ENCODE peak calls at places on chromosomes 13 and 19, in seven cellular contexts. L, U, B, T, C, N and Z are unnamed samples.

GRCh38 chr13:104571161-104571889 is 1505.1 kb upstream of the SLC10A2 start:
- DNase-seq in L (peak; percentile 82), U (peak; percentile 46), B (peak; percentile 75), T (peak; percentile 51), C (peak; percentile 83), N (peak; percentile 94), Z (peak; percentile 90)

GRCh38 chr13:24011266-24011665 is 114.0 kb upstream of the C1QTNF9B start:
- DNase-seq in L (no peak), U (no peak), B (no peak), T (no peak), C (no peak), N (peak; percentile 21), Z (no peak)

GRCh38 chr19:28793391-28794168 is 419.4 kb downstream of the UQCRFS1 start:
- DNase-seq in L (no peak), U (peak; percentile 7), B (peak; percentile 52), T (peak; percentile 6), C (no peak), N (no peak), Z (peak; percentile 36)

GRCh38 chr13:39603424-39603947 is 493 bp upstream of the LHFPL6 start:
- DNase-seq in L (peak; percentile 24), U (no peak), B (peak; percentile 41), T (no peak), C (peak; percentile 78), N (peak; percentile 83), Z (peak; percentile 72)

GRCh38 chr19:48565090-48565489 is 13.1 kb downstream of the SULT2B1 start:
- DNase-seq in L (peak; percentile 83), U (no peak), B (no peak), T (no peak), C (peak; percentile 87), N (peak; percentile 90), Z (no peak)

GRCh38 chr13:98389319-98389718 is 187.6 kb downstream of the STK24 start:
- DNase-seq in L (peak; percentile 18), U (no peak), B (no peak), T (no peak), C (no peak), N (no peak), Z (no peak)

GRCh38 chr13:106520205-106521004 is 15.1 kb downstream of the EFNB2 start:
- DNase-seq in L (peak; percentile 56), U (no peak), B (no peak), T (no peak), C (peak; percentile 51), N (no peak), Z (no peak)

GRCh38 chr13:49298903-49299605 is 51.3 kb downstream of the CDADC1 start:
- DNase-seq in L (no peak), U (no peak), B (no peak), T (no peak), C (no peak), N (no peak), Z (peak; percentile 46)

GRCh38 chr13:111404746-111405145 is 84.3 kb downstream of the TEX29 start:
- DNase-seq in L (no peak), U (no peak), B (no peak), T (no peak), C (no peak), N (no peak), Z (no peak)

GRCh38 chr19:32910094-32910493 is 40.5 kb upstream of the SLC7A9 start:
- DNase-seq in L (no peak), U (no peak), B (no peak), T (no peak), C (no peak), N (no peak), Z (no peak)

GRCh38 chr13:97274782-97275252 is 52.7 kb downstream of the MBNL2 start:
- DNase-seq in L (peak; percentile 87), U (no peak), B (no peak), T (no peak), C (peak; percentile 83), N (peak; percentile 72), Z (no peak)

GRCh38 chr13:97720881-97721280 is 232.6 kb upstream of the IPO5 start:
- DNase-seq in L (no peak), U (no peak), B (no peak), T (no peak), C (no peak), N (peak; percentile 76), Z (no peak)

GRCh38 chr13:96053003-96053703 is at the start of gene UGGT2:
- DNase-seq in L (peak; percentile 94), U (peak; percentile 59), B (peak; percentile 91), T (peak; percentile 76), C (peak; percentile 96), N (peak; percentile 97), Z (peak; percentile 89)

GRCh38 chr13:110685305-110685704 is 20.6 kb downstream of the CARS2 start:
- DNase-seq in L (peak; percentile 44), U (no peak), B (no peak), T (no peak), C (peak; percentile 25), N (peak; percentile 81), Z (no peak)

GRCh38 chr13:29369060-29369743 is 226.3 kb downstream of the SLC7A1 start:
- DNase-seq in L (peak; percentile 34), U (no peak), B (peak; percentile 36), T (peak; percentile 50), C (peak; percentile 48), N (peak; percentile 84), Z (peak; percentile 68)

GRCh38 chr13:106234656-106235055 is 300.8 kb downstream of the EFNB2 start:
- DNase-seq in L (no peak), U (no peak), B (no peak), T (no peak), C (no peak), N (no peak), Z (no peak)

GRCh38 chr13:109843695-109844094 is 57.3 kb upstream of the IRS2 start:
- DNase-seq in L (no peak), U (no peak), B (no peak), T (no peak), C (no peak), N (no peak), Z (no peak)

GRCh38 chr13:103403148-103403740 is 337.0 kb upstream of the SLC10A2 start:
- DNase-seq in L (no peak), U (no peak), B (no peak), T (no peak), C (no peak), N (peak; percentile 4), Z (no peak)

GRCh38 chr13:107842562-107843180 is 372.7 kb downstream of the LIG4 start:
- DNase-seq in L (peak; percentile 58), U (no peak), B (no peak), T (no peak), C (peak; percentile 72), N (peak; percentile 3), Z (peak; percentile 71)

GRCh38 chr19:8525401-8525684 is 11.4 kb upstream of the ZNF414 start:
- DNase-seq in L (no peak), U (peak; percentile 100), B (no peak), T (peak; percentile 100), C (no peak), N (no peak), Z (no peak)
- H2BK120ac ChIP-seq in L (peak overlapping the region; percentile 41), U (no peak overlapping the region), B (no peak overlapping the region), T (no peak overlapping the region), C (peak overlapping the region; percentile 35), N (no peak overlapping the region), Z (no peak overlapping the region)

DNA sequence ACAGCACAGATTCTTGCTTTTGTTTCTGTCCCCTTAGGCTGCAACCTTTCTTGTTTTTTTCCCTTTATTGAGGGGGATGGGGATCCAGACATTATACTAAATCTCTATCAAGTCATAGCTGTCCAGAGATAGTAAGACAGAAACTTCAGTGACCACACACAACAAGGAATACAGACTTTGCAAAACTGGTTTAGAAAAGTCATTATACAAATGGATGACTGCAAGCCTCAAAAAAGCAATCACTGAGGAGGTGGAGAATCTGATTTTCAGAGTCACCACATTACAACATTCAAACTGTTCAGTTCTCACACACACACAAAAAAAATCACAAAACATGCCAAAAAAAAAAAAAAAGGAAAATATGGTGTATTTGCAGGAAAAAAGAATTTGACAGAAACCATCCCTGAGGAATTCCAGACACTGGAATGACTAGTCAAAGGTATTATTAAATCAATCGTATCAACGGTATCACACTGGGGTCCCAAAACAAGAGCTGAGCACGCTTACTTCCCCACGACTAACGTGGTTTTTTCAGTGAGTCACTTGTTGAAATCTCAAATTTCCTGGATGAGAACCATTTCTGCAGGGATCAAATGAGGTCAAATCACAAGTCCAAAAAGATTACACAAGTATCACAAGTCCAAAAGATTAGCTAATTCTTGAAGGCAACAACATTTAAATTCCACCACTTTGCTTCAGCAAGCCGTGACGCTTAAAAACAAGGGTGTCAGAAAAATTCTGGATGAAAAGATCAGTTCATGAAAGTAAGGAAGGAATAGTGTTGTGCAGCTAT is 41.2 kb downstream of the USP12 start:
- DNase-seq in L (peak; percentile 76), U (no peak), B (no peak), T (no peak), C (no peak), N (peak; percentile 40), Z (no peak)
- H3K27ac ChIP-seq in L (no peak overlapping the region), U (no peak overlapping the region), B (peak overlapping the region; percentile 18), T (no peak overlapping the region), C (no peak overlapping the region), N (no peak overlapping the region), Z (no peak overlapping the region)

GRCh38 chr13:79481685-79482052 is 714 bp downstream of the NDFIP2 start:
- DNase-seq in L (no peak), U (no peak), B (no peak), T (no peak), C (no peak), N (peak; percentile 51), Z (no peak)

GRCh38 chr13:79480954-79481684 is at the start of gene NDFIP2:
- DNase-seq in L (peak; percentile 80), U (peak; percentile 25), B (peak; percentile 84), T (peak; percentile 77), C (peak; percentile 88), N (peak; percentile 90), Z (peak; percentile 86)

GRCh38 chr13:79485014-79485441 is 4.1 kb downstream of the NDFIP2 start:
- DNase-seq in L (peak; percentile 83), U (no peak), B (no peak), T (no peak), C (peak; percentile 92), N (peak; percentile 95), Z (peak; percentile 57)

GRCh38 chr13:79483302-79483701 is 2.3 kb downstream of the NDFIP2 start:
- DNase-seq in L (peak; percentile 78), U (no peak), B (no peak), T (no peak), C (peak; percentile 89), N (no peak), Z (no peak)

DNA sequence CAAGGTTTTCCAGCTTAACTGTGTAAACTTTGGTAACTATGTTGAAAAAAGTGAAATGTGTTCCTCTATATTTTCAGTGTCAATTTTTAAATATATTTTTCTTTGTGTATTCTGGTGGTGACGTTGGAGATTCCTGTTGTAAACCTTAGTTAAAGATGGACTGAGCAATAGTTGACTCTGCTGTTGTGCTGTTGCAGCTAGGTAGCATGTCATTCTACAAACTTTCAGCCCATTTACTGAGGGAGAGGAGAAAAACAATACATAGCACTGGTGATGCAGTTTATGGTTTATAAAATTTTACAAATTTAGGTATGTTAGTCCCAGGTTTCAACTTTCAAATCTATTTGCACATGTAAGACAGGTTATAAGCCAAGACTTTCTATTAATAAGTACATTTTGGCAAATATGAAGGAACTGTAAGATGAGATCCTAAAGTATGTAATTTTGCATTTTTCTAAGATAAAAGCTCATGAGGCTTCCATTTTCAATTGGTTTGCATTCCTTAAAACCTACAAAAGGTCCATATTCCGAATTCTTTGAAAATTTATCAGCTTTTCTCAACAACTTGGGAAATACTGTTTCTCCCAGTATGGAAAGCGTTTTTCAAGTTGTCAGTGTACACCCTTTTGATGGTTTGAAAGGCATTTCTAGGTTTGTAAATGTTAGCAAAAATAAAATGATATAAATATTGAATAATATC is 1.5 kb downstream of the NDFIP2 start:
- DNase-seq in L (peak; percentile 35), U (no peak), B (no peak), T (no peak), C (peak; percentile 56), N (peak; percentile 89), Z (no peak)
- H3K79me1 ChIP-seq in L (peaks cover 12% of the 10 kb centered on the region), U (no peaks in the 10 kb centered on the region), B (no peaks in the 10 kb centered on the region), T (peaks cover 3% of the 10 kb centered on the region), C (no peaks in the 10 kb centered on the region), N (peaks cover 7% of the 10 kb centered on the region), Z (peaks cover 2% of the 10 kb centered on the region)

GRCh38 chr19:46975918-46976782 is 43.5 kb upstream of the NPAS1 start:
- DNase-seq in L (peak; percentile 93), U (peak; percentile 59), B (peak; percentile 53), T (peak; percentile 59), C (peak; percentile 91), N (peak; percentile 71), Z (peak; percentile 97)
- H2BK120ac ChIP-seq in L (peak overlapping the region; percentile 92), U (no peak overlapping the region), B (no peak overlapping the region), T (peak overlapping the region; percentile 85), C (peak overlapping the region; percentile 91), N (peak overlapping the region; percentile 18), Z (peak overlapping the region; percentile 63)